ENCODE peak calls at places on chromosomes 11 and 22, in four cellular contexts. One of them, this sample, is unnamed.

GRCh38 chr11:128949791-128950454 is 7.3 kb upstream of the TP53AIP1 start:
- DNase-seq in CD4-positive, alpha-beta T cell: no peak
- DNase-seq in HCT116: no peak
- DNase-seq in CD8-positive, alpha-beta T cell: no peak
- DNase-seq in this sample: no peak

GRCh38 chr22:48506506-48507145 is 1321.0 kb downstream of the BRD1 start:
- DNase-seq in CD4-positive, alpha-beta T cell: no peak
- DNase-seq in HCT116: no peak
- DNase-seq in CD8-positive, alpha-beta T cell: no peak
- DNase-seq in this sample: no peak

GRCh38 chr11:110297726-110298297 is 1.4 kb upstream of the RDX start:
- DNase-seq in HCT116: no peak
- DNase-seq in CD8-positive, alpha-beta T cell: no peak
- DNase-seq in CD4-positive, alpha-beta T cell: no peak
- DNase-seq in this sample: no peak

GRCh38 chr22:32207971-32208480 is 3.2 kb upstream of the RFPL2 start:
- DNase-seq in CD4-positive, alpha-beta T cell: no peak
- DNase-seq in HCT116: no peak
- DNase-seq in CD8-positive, alpha-beta T cell: no peak
- DNase-seq in this sample: no peak

GRCh38 chr22:20459152-20459542 is 21.5 kb upstream of the SCARF2 start:
- DNase-seq in CD8-positive, alpha-beta T cell: no peak
- DNase-seq in HCT116: no peak
- DNase-seq in CD4-positive, alpha-beta T cell: no peak
- DNase-seq in this sample: no peak

GRCh38 chr11:10792385-10793068 is 16.2 kb downstream of the EIF4G2 start:
- DNase-seq in HCT116: peak; percentile 72
- DNase-seq in CD8-positive, alpha-beta T cell: peak; percentile 89
- DNase-seq in CD4-positive, alpha-beta T cell: peak; percentile 80
- DNase-seq in this sample: peak; percentile 94

GRCh38 chr22:23072911-23073491 is 2.7 kb downstream of the GNAZ start:
- DNase-seq in HCT116: no peak
- DNase-seq in CD4-positive, alpha-beta T cell: no peak
- DNase-seq in CD8-positive, alpha-beta T cell: no peak
- DNase-seq in this sample: peak; percentile 26

GRCh38 chr11:47443028-47443700 is 5.8 kb downstream of the RAPSN start:
- DNase-seq in CD8-positive, alpha-beta T cell: no peak
- DNase-seq in HCT116: no peak
- DNase-seq in CD4-positive, alpha-beta T cell: no peak
- DNase-seq in this sample: no peak

GRCh38 chr11:128814856-128815705 is 52.0 kb downstream of the KCNJ1 start:
- DNase-seq in CD8-positive, alpha-beta T cell: no peak
- DNase-seq in HCT116: no peak
- DNase-seq in CD4-positive, alpha-beta T cell: no peak
- DNase-seq in this sample: no peak

GRCh38 chr11:65872555-65873279 is at the start of gene EFEMP2:
- DNase-seq in HCT116: no peak
- DNase-seq in CD4-positive, alpha-beta T cell: no peak
- DNase-seq in CD8-positive, alpha-beta T cell: no peak
- DNase-seq in this sample: no peak

GRCh38 chr22:44582016-44582415 is 84.0 kb upstream of the RTL6 start:
- DNase-seq in CD4-positive, alpha-beta T cell: no peak
- DNase-seq in HCT116: no peak
- DNase-seq in CD8-positive, alpha-beta T cell: no peak
- DNase-seq in this sample: no peak

GRCh38 chr22:24400726-24401596 is 26.4 kb upstream of the ADORA2A start:
- DNase-seq in CD4-positive, alpha-beta T cell: no peak
- DNase-seq in HCT116: no peak
- DNase-seq in CD8-positive, alpha-beta T cell: no peak
- DNase-seq in this sample: peak; percentile 47

GRCh38 chr11:93727985-93728791 is 13.1 kb downstream of the TAF1D start:
- DNase-seq in CD8-positive, alpha-beta T cell: no peak
- DNase-seq in HCT116: no peak
- DNase-seq in CD4-positive, alpha-beta T cell: no peak
- DNase-seq in this sample: no peak

GRCh38 chr11:70100283-70100610 is 22.1 kb downstream of the ANO1 start:
- DNase-seq in CD8-positive, alpha-beta T cell: no peak
- DNase-seq in HCT116: no peak
- DNase-seq in CD4-positive, alpha-beta T cell: no peak
- DNase-seq in this sample: no peak

GRCh38 chr11:126990716-126991480 is 9.7 kb downstream of the KIRREL3 start:
- DNase-seq in CD4-positive, alpha-beta T cell: no peak
- DNase-seq in HCT116: no peak
- DNase-seq in CD8-positive, alpha-beta T cell: no peak
- DNase-seq in this sample: no peak

GRCh38 chr11:119041821-119042514 is 11.3 kb upstream of the SLC37A4 start:
- DNase-seq in CD4-positive, alpha-beta T cell: no peak
- DNase-seq in CD8-positive, alpha-beta T cell: no peak
- DNase-seq in HCT116: no peak
- DNase-seq in this sample: no peak

GRCh38 chr11:67631427-67631826 is 1.7 kb upstream of the NUDT8 start:
- DNase-seq in HCT116: no peak
- DNase-seq in CD4-positive, alpha-beta T cell: no peak
- DNase-seq in CD8-positive, alpha-beta T cell: no peak
- DNase-seq in this sample: peak; percentile 79

GRCh38 chr11:45270946-45271345 is 15.2 kb downstream of the SYT13 start:
- DNase-seq in HCT116: no peak
- DNase-seq in CD4-positive, alpha-beta T cell: no peak
- DNase-seq in CD8-positive, alpha-beta T cell: no peak
- DNase-seq in this sample: no peak

GRCh38 chr11:133064152-133064877 is 468.0 kb downstream of the OPCML start:
- DNase-seq in CD4-positive, alpha-beta T cell: no peak
- DNase-seq in HCT116: no peak
- DNase-seq in CD8-positive, alpha-beta T cell: no peak
- DNase-seq in this sample: no peak

GRCh38 chr11:73661035-73661628 is 14.8 kb downstream of the PLEKHB1 start:
- DNase-seq in CD8-positive, alpha-beta T cell: peak; percentile 89
- DNase-seq in CD4-positive, alpha-beta T cell: peak; percentile 83
- DNase-seq in HCT116: peak; percentile 43
- DNase-seq in this sample: peak; percentile 94

GRCh38 chr11:16789560-16790483 is 51.4 kb downstream of the C11orf58 start:
- DNase-seq in CD4-positive, alpha-beta T cell: no peak
- DNase-seq in CD8-positive, alpha-beta T cell: no peak
- DNase-seq in HCT116: no peak
- DNase-seq in this sample: no peak

GRCh38 chr11:65842144-65842543 is 8.4 kb downstream of the SNX32 start:
- DNase-seq in HCT116: no peak
- DNase-seq in CD8-positive, alpha-beta T cell: no peak
- DNase-seq in CD4-positive, alpha-beta T cell: no peak
- DNase-seq in this sample: no peak

GRCh38 chr11:102361100-102362021 is 14.3 kb downstream of the BIRC2 start:
- DNase-seq in CD4-positive, alpha-beta T cell: peak; percentile 55
- DNase-seq in HCT116: no peak
- DNase-seq in CD8-positive, alpha-beta T cell: peak; percentile 59
- DNase-seq in this sample: no peak

GRCh38 chr11:64385953-64386704 is 27.2 kb downstream of the RPS6KA4 start:
- DNase-seq in HCT116: peak; percentile 38
- DNase-seq in CD4-positive, alpha-beta T cell: no peak
- DNase-seq in CD8-positive, alpha-beta T cell: no peak
- DNase-seq in this sample: no peak

GRCh38 chr11:116703421-116703820 is 69.4 kb downstream of the BUD13 start:
- DNase-seq in HCT116: no peak
- DNase-seq in CD8-positive, alpha-beta T cell: no peak
- DNase-seq in CD4-positive, alpha-beta T cell: no peak
- DNase-seq in this sample: no peak

GRCh38 chr22:36017661-36018091 is 10.9 kb downstream of the RBFOX2 start:
- DNase-seq in CD4-positive, alpha-beta T cell: no peak
- DNase-seq in CD8-positive, alpha-beta T cell: no peak
- DNase-seq in HCT116: no peak
- DNase-seq in this sample: no peak

GRCh38 chr11:61555051-61555969 is 25.6 kb downstream of the SYT7 start:
- DNase-seq in CD4-positive, alpha-beta T cell: no peak
- DNase-seq in HCT116: no peak
- DNase-seq in CD8-positive, alpha-beta T cell: no peak
- DNase-seq in this sample: no peak

GRCh38 chr22:21996175-21996574 is 13.6 kb upstream of the TOP3B start:
- DNase-seq in CD8-positive, alpha-beta T cell: no peak
- DNase-seq in HCT116: no peak
- DNase-seq in CD4-positive, alpha-beta T cell: no peak
- DNase-seq in this sample: no peak

GRCh38 chr11:64970731-64971151 is 1.2 kb downstream of the MAJIN start:
- DNase-seq in HCT116: no peak
- DNase-seq in CD8-positive, alpha-beta T cell: no peak
- DNase-seq in CD4-positive, alpha-beta T cell: peak; percentile 6
- DNase-seq in this sample: no peak

GRCh38 chr11:46265764-46266163 is 11.7 kb upstream of the CREB3L1 start:
- DNase-seq in CD8-positive, alpha-beta T cell: no peak
- DNase-seq in HCT116: no peak
- DNase-seq in CD4-positive, alpha-beta T cell: no peak
- DNase-seq in this sample: no peak

GRCh38 chr22:47163876-47164513 is 401.5 kb downstream of the TBC1D22A start:
- DNase-seq in CD8-positive, alpha-beta T cell: no peak
- DNase-seq in CD4-positive, alpha-beta T cell: no peak
- DNase-seq in HCT116: no peak
- DNase-seq in this sample: peak; percentile 43

GRCh38 chr11:35792846-35793192 is 130.2 kb downstream of the TRIM44 start:
- DNase-seq in CD4-positive, alpha-beta T cell: no peak
- DNase-seq in HCT116: no peak
- DNase-seq in CD8-positive, alpha-beta T cell: no peak
- DNase-seq in this sample: no peak

GRCh38 chr22:37167981-37168647 is 18.4 kb upstream of the IL2RB start:
- DNase-seq in CD4-positive, alpha-beta T cell: no peak
- DNase-seq in HCT116: no peak
- DNase-seq in CD8-positive, alpha-beta T cell: no peak
- DNase-seq in this sample: peak; percentile 51

GRCh38 chr11:93689166-93689734 is 27.8 kb downstream of the CEP295 start:
- DNase-seq in HCT116: no peak
- DNase-seq in CD4-positive, alpha-beta T cell: no peak
- DNase-seq in CD8-positive, alpha-beta T cell: no peak
- DNase-seq in this sample: no peak

GRCh38 chr11:129375731-129376657 is at the start of gene BARX2:
- DNase-seq in CD8-positive, alpha-beta T cell: no peak
- DNase-seq in CD4-positive, alpha-beta T cell: no peak
- DNase-seq in HCT116: peak; percentile 26
- DNase-seq in this sample: peak; percentile 87

GRCh38 chr11:114098927-114099326 is 39.4 kb downstream of the ZBTB16 start:
- DNase-seq in CD4-positive, alpha-beta T cell: no peak
- DNase-seq in HCT116: no peak
- DNase-seq in CD8-positive, alpha-beta T cell: no peak
- DNase-seq in this sample: peak; percentile 35

GRCh38 chr22:19149962-19150361 is at the start of gene GSC2:
- DNase-seq in CD4-positive, alpha-beta T cell: no peak
- DNase-seq in HCT116: no peak
- DNase-seq in CD8-positive, alpha-beta T cell: no peak
- DNase-seq in this sample: no peak

DNA sequence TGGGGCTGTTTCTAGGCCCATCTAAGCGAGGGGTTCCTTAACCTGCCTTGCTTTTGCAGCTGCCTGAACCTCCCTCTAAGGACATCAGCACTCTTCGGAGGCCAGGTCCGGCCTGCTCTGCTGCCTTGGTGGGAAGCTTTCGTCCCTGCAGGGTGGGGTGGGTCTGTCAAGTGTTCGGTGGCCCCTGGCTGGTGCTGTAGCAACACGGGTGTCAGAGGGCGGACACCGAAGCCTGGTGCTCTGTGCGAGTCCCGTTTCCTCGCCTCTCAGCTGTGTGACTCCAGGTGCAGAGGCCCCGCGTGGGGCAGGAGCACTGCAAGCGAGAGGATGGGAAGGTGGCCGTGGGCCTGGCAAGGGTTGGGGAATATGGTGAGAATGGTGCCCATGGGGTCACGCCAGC is 64.6 kb downstream of the CDKN1C start:
- DNase-seq in HCT116: no peak
- DNase-seq in CD8-positive, alpha-beta T cell: no peak
- DNase-seq in CD4-positive, alpha-beta T cell: no peak
- DNase-seq in this sample: no peak
- H3K9me3 ChIP-seq in HCT116: peaks cover 24% of the 10 kb centered on the region
- H3K9me3 ChIP-seq in CD8-positive, alpha-beta T cell: no peaks in the 10 kb centered on the region
- H3K9me3 ChIP-seq in CD4-positive, alpha-beta T cell: peaks cover 17% of the 10 kb centered on the region
- H3K9me3 ChIP-seq in this sample: no peaks in the 10 kb centered on the region

GRCh38 chr11:112499153-112499907 is 238.7 kb upstream of the PLET1 start:
- DNase-seq in HCT116: no peak
- DNase-seq in CD4-positive, alpha-beta T cell: no peak
- DNase-seq in CD8-positive, alpha-beta T cell: no peak
- DNase-seq in this sample: no peak

GRCh38 chr11:112503410-112503809 is 242.8 kb upstream of the PLET1 start:
- DNase-seq in HCT116: no peak
- DNase-seq in CD4-positive, alpha-beta T cell: no peak
- DNase-seq in CD8-positive, alpha-beta T cell: no peak
- DNase-seq in this sample: no peak

GRCh38 chr11:112498701-112499100 is 238.0 kb upstream of the PLET1 start:
- DNase-seq in CD4-positive, alpha-beta T cell: no peak
- DNase-seq in CD8-positive, alpha-beta T cell: no peak
- DNase-seq in HCT116: no peak
- DNase-seq in this sample: no peak

GRCh38 chr11:112499908-112500204 is 239.2 kb upstream of the PLET1 start:
- DNase-seq in CD4-positive, alpha-beta T cell: no peak
- DNase-seq in HCT116: no peak
- DNase-seq in CD8-positive, alpha-beta T cell: no peak
- DNase-seq in this sample: no peak

DNA sequence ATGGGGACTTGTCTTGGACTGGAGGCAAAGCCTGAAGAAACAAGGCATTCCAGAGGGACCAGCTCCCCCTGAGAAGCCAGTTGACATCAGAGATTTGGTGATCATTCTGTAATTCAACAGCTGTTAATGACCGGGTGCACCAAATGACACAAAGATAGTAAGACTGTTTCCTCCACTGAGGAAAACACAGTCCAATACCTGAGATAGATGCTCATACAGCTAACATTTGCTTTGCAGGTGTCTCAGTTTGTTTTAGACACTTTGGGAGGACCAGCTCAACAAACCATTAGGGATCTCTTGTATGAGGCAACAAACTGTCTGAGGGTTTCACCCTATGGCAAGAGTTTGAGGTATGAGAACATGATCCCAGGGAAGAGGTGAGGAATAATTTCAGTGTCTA is 237.2 kb upstream of the PLET1 start:
- DNase-seq in CD8-positive, alpha-beta T cell: no peak
- DNase-seq in CD4-positive, alpha-beta T cell: no peak
- DNase-seq in HCT116: no peak
- DNase-seq in this sample: no peak
- H3K9me3 ChIP-seq in CD8-positive, alpha-beta T cell: no peaks in the 10 kb centered on the region
- H3K9me3 ChIP-seq in CD4-positive, alpha-beta T cell: no peaks in the 10 kb centered on the region
- H3K9me3 ChIP-seq in HCT116: no peaks in the 10 kb centered on the region
- H3K9me3 ChIP-seq in this sample: no peaks in the 10 kb centered on the region

DNA sequence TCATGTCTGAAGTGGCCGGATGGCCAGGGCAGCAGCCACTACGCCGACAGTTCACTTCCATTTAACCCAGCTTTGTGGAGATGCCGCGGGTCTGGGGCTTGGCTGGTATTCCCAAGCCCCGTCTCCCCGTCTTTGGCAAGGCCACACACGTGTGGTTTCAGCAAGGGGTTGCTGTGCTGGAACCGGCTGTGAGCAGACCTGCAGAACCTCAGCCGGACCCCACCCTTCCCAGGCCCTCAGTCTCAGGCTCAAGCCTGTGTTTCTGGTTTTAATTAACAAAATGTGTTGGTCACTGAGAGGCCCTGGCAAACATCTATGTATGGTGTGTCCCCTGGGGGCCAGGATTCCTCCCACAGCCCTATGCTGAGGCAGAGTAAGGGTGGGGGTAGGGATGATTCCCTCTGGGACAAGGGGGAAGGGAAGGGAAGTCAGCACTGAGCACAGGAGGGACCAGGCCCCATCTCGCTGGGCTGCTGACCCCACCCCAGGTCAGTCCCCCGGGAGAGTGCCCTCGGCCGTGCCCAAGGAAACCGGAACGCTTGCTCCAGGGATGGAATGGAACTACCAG is 9.3 kb downstream of the OSBPL5 start:
- DNase-seq in CD4-positive, alpha-beta T cell: no peak
- DNase-seq in CD8-positive, alpha-beta T cell: no peak
- DNase-seq in HCT116: no peak
- DNase-seq in this sample: no peak
- H3K9me3 ChIP-seq in CD4-positive, alpha-beta T cell: no peaks in the 10 kb centered on the region
- H3K9me3 ChIP-seq in CD8-positive, alpha-beta T cell: no peaks in the 10 kb centered on the region
- H3K9me3 ChIP-seq in HCT116: no peaks in the 10 kb centered on the region
- H3K9me3 ChIP-seq in this sample: no peaks in the 10 kb centered on the region

GRCh38 chr11:49995559-49995958 is 13.2 kb upstream of the OR4C12 start:
- DNase-seq in CD4-positive, alpha-beta T cell: no peak
- DNase-seq in CD8-positive, alpha-beta T cell: no peak
- DNase-seq in HCT116: peak; percentile 46
- DNase-seq in this sample: no peak
- H3K9me3 ChIP-seq in CD4-positive, alpha-beta T cell: peaks cover 3% of the 10 kb centered on the region
- H3K9me3 ChIP-seq in CD8-positive, alpha-beta T cell: no peaks in the 10 kb centered on the region
- H3K9me3 ChIP-seq in HCT116: peaks cover 5% of the 10 kb centered on the region
- H3K9me3 ChIP-seq in this sample: no peaks in the 10 kb centered on the region

This sample was measured in Peyer's patch.